ENCODE peak calls at places on chromosome 11, in six cellular contexts. Q is fibroblast of the aortic adventitia; P is EL; U is WTC11; X is activated naive CD4-positive, alpha-beta T cell; B is stimulated activated CD4-positive, alpha-beta T cell treated with anti-CD3 and anti-CD28 coated beads, Interleukin-2, amount 100 ng/mL, for 24 hours. R is an unnamed sample.

GRCh38 chr11:83424376-83425136 is 138.4 kb upstream of the CCDC90B start:
- DNase-seq in U (no peak), Q (no peak), P (no peak), X (no peak), B (no peak), R (no peak)

GRCh38 chr11:125481531-125481930 is 14.5 kb downstream of the FEZ1 start:
- DNase-seq in Q (no peak), B (no peak), P (no peak), X (no peak), U (no peak), R (no peak)

GRCh38 chr11:104163100-104164027 is 583 bp downstream of the PDGFD start:
- DNase-seq in B (no peak), U (peak; percentile 48), X (no peak), Q (peak; percentile 55), P (peak; percentile 8), R (peak; percentile 16)

GRCh38 chr11:92854162-92854561 is 115.3 kb upstream of the MTNR1B start:
- DNase-seq in B (no peak), P (no peak), U (no peak), X (no peak), Q (no peak), R (no peak)

GRCh38 chr11:58578136-58578634 is 678 bp upstream of the ZFP91 start:
- DNase-seq in U (peak; percentile 92), P (peak; percentile 98), B (peak; percentile 92), X (peak; percentile 87), Q (peak; percentile 100), R (peak; percentile 71)

GRCh38 chr11:135069884-135070283 is 657.8 kb upstream of the B3GAT1 start:
- DNase-seq in Q (no peak), P (no peak), X (no peak), B (no peak), U (no peak), R (no peak)

GRCh38 chr11:121368504-121368903 is 75.9 kb downstream of the SC5D start:
- DNase-seq in X (no peak), U (no peak), B (no peak), Q (no peak), P (no peak), R (no peak)

GRCh38 chr11:61919841-61920631 is 2.7 kb upstream of the RAB3IL1 start:
- DNase-seq in B (no peak), U (no peak), P (no peak), Q (no peak), X (no peak), R (no peak)

GRCh38 chr11:9265211-9266131 is at the start of gene DENND5A:
- DNase-seq in X (peak; percentile 35), B (peak; percentile 61), P (peak; percentile 90), U (peak; percentile 83), Q (peak; percentile 73), R (peak; percentile 99)

GRCh38 chr11:16603890-16604783 is 134.3 kb upstream of the C11orf58 start:
- DNase-seq in U (peak; percentile 49), B (no peak), X (no peak), P (peak; percentile 55), Q (no peak), R (peak; percentile 47)

GRCh38 chr11:33227578-33228261 is 29.5 kb upstream of the HIPK3 start:
- DNase-seq in P (no peak), X (no peak), B (no peak), U (no peak), Q (peak; percentile 72), R (no peak)

GRCh38 chr11:6307879-6308278 is 12.4 kb downstream of the CAVIN3 start:
- DNase-seq in B (no peak), P (peak; percentile 57), Q (no peak), X (no peak), U (no peak), R (no peak)

GRCh38 chr11:112004389-112004788 is 20.8 kb upstream of the DLAT start:
- DNase-seq in P (peak; percentile 8), Q (no peak), X (no peak), U (peak; percentile 55), B (peak; percentile 20), R (peak; percentile 62)

GRCh38 chr11:69880803-69881445 is 61.7 kb upstream of the FGF3 start:
- DNase-seq in Q (no peak), X (no peak), U (no peak), P (no peak), B (no peak), R (no peak)

GRCh38 chr11:16605440-16605970 is 132.9 kb upstream of the C11orf58 start:
- DNase-seq in Q (no peak), P (peak; percentile 43), U (peak; percentile 60), X (no peak), B (peak; percentile 18), R (peak; percentile 24)

GRCh38 chr11:68297052-68297378 is 15.4 kb upstream of the LRP5 start:
- DNase-seq in P (no peak), X (no peak), U (no peak), B (no peak), Q (no peak), R (no peak)

GRCh38 chr11:117823941-117824420 is 563 bp downstream of the FXYD2 start:
- DNase-seq in X (no peak), P (no peak), B (no peak), U (no peak), Q (peak; percentile 53), R (no peak)

GRCh38 chr11:17432041-17432440 is 43.6 kb upstream of the KCNJ11 start:
- DNase-seq in Q (no peak), U (no peak), P (no peak), X (no peak), B (no peak), R (no peak)

GRCh38 chr11:130677486-130678153 is 229.2 kb downstream of the ADAMTS15 start:
- DNase-seq in B (no peak), Q (peak; percentile 83), U (peak; percentile 48), P (peak; percentile 95), X (no peak), R (peak; percentile 29)

GRCh38 chr11:3087821-3088800 is 30.9 kb upstream of the CARS1 start:
- DNase-seq in P (peak; percentile 66), Q (no peak), U (no peak), X (no peak), B (no peak), R (no peak)

GRCh38 chr11:68096962-68097361 is 24.2 kb downstream of the CHKA start:
- DNase-seq in U (no peak), X (no peak), Q (no peak), P (no peak), B (no peak), R (no peak)

GRCh38 chr11:119860561-119861094 is 131.6 kb upstream of the NECTIN1 start:
- DNase-seq in X (no peak), P (no peak), Q (no peak), B (no peak), U (no peak), R (no peak)

GRCh38 chr11:75921808-75922207 is 106.8 kb downstream of the UVRAG start:
- DNase-seq in P (no peak), U (no peak), B (no peak), X (no peak), Q (no peak), R (no peak)

GRCh38 chr11:19742595-19743292 is 30.1 kb downstream of the NAV2 start:
- DNase-seq in X (peak; percentile 44), U (peak; percentile 88), B (peak; percentile 66), Q (peak; percentile 82), P (peak; percentile 75), R (peak; percentile 62)